ENCODE peak calls at places on chromosomes 16 and 17, in seven cellular contexts. S, I, K, D, C, Q and G are unnamed samples. For H3K9me3 and H3K4me1, the result is how much of the 10 kb centered on the place peaks cover.

GRCh38 chr16:30335598-30336474 is 19.3 kb downstream of the CD2BP2 start:
- DNase-seq in D (no peak), S (no peak), I (no peak), Q (peak), K (no peak), C (peak), G (no peak)

GRCh38 chr17:49494937-49495841 is at the start of gene NGFR:
- DNase-seq in K (peak), D (no peak), I (no peak), S (no peak), Q (no peak), C (peak), G (peak)

GRCh38 chr17:15514469-15514868 is 47.0 kb upstream of the CDRT4 start:
- DNase-seq in D (no peak), S (no peak), K (no peak), Q (no peak), C (no peak), I (no peak), G (no peak)

GRCh38 chr17:7280519-7281073 is 922 bp upstream of the SLC2A4 start:
- DNase-seq in K (peak), S (peak), D (peak), C (peak), Q (peak), I (peak), G (peak)

GRCh38 chr16:86917471-86918365 is 339.4 kb downstream of the FOXL1 start:
- DNase-seq in K (no peak), C (no peak), I (no peak), Q (no peak), S (no peak), D (no peak), G (no peak)

GRCh38 chr16:11354733-11355574 is 9.7 kb downstream of the RMI2 start:
- DNase-seq in Q (peak), K (peak), I (no peak), D (no peak), C (no peak), S (no peak), G (no peak)

GRCh38 chr17:79630821-79631639 is 20.2 kb upstream of the RBFOX3 start:
- DNase-seq in I (peak), C (peak), Q (peak), D (no peak), S (peak), K (no peak), G (no peak)

GRCh38 chr16:80369559-80369958 is 171.2 kb upstream of the DYNLRB2 start:
- DNase-seq in Q (no peak), I (peak), C (peak), S (no peak), D (no peak), K (no peak), G (peak)

GRCh38 chr16:57862698-57863433 is 60.6 kb upstream of the KIFC3 start:
- DNase-seq in K (no peak), Q (no peak), C (no peak), I (no peak), S (no peak), D (no peak), G (no peak)

GRCh38 chr16:77905356-77905920 is 116.9 kb upstream of the CLEC3A start:
- DNase-seq in I (no peak), S (no peak), D (no peak), K (no peak), C (no peak), Q (no peak), G (no peak)

GRCh38 chr17:31068291-31068690 is 26.5 kb upstream of the NF1 start:
- DNase-seq in C (peak), Q (peak), D (peak), S (no peak), K (peak), I (no peak), G (no peak)

GRCh38 chr17:38535886-38536285 is 69.9 kb downstream of the SRCIN1 start:
- DNase-seq in I (no peak), S (no peak), C (no peak), K (no peak), D (no peak), Q (no peak), G (no peak)

GRCh38 chr17:79850571-79851460 is 11.6 kb upstream of the CBX4 start:
- DNase-seq in D (peak), S (no peak), I (no peak), Q (no peak), C (no peak), K (no peak), G (peak)

GRCh38 chr17:79657036-79657435 is 46.2 kb upstream of the RBFOX3 start:
- DNase-seq in D (no peak), Q (peak), C (no peak), K (no peak), I (peak), S (peak), G (no peak)

GRCh38 chr17:75194879-75195278 is 10.6 kb upstream of the NUP85 start:
- DNase-seq in K (no peak), I (no peak), Q (no peak), D (no peak), C (no peak), S (no peak), G (no peak)

GRCh38 chr16:29757950-29758466 is 12.2 kb upstream of the C16orf54 start:
- DNase-seq in I (no peak), K (no peak), C (no peak), D (no peak), Q (no peak), S (no peak), G (no peak)

GRCh38 chr17:199195-199604 is 17.8 kb upstream of the DOC2B start:
- DNase-seq in I (no peak), D (no peak), Q (no peak), K (no peak), S (no peak), C (no peak), G (no peak)

GRCh38 chr17:9628509-9628908 is 16.8 kb upstream of the USP43 start:
- DNase-seq in Q (no peak), D (peak), C (no peak), I (no peak), K (no peak), S (no peak), G (no peak)

GRCh38 chr17:49556183-49556943 is 19.3 kb upstream of the NXPH3 start:
- DNase-seq in K (peak), Q (peak), C (peak), I (peak), S (peak), D (peak), G (peak)

GRCh38 chr16:89395150-89396142 is 94.9 kb downstream of the ANKRD11 start:
- DNase-seq in Q (peak), C (peak), I (peak), K (no peak), S (peak), D (no peak), G (peak)

GRCh38 chr17:73647767-73648542 is 3.7 kb upstream of the SDK2 start:
- DNase-seq in D (no peak), I (no peak), Q (no peak), K (no peak), C (no peak), S (no peak), G (no peak)

GRCh38 chr17:32222621-32223020 is 43.0 kb upstream of the RHBDL3 start:
- DNase-seq in D (no peak), Q (no peak), C (no peak), S (no peak), I (no peak), K (no peak), G (no peak)

GRCh38 chr17:16342979-16343378 is 10.3 kb downstream of the CENPV start:
- DNase-seq in D (no peak), Q (no peak), S (no peak), C (no peak), I (no peak), K (no peak), G (peak)

GRCh38 chr16:67935096-67935401 is 1.6 kb downstream of the PSMB10 start:
- DNase-seq in I (no peak), S (no peak), D (no peak), C (no peak), Q (no peak), K (no peak), G (no peak)

GRCh38 chr16:2339521-2340484 is 725 bp downstream of the ABCA3 start:
- DNase-seq in D (no peak), I (peak), K (no peak), S (no peak), C (peak), Q (no peak), G (peak)

GRCh38 chr17:12592941-12593340 is 72.7 kb upstream of the MYOCD start:
- DNase-seq in S (no peak), K (no peak), I (no peak), D (no peak), Q (no peak), C (no peak), G (no peak)

GRCh38 chr16:70661534-70661917 is 15.2 kb downstream of the IL34 start:
- DNase-seq in C (peak), K (no peak), S (no peak), D (no peak), Q (no peak), I (peak), G (no peak)

GRCh38 chr17:19368119-19368660 is 5.7 kb upstream of the B9D1 start:
- DNase-seq in C (no peak), D (no peak), S (no peak), I (no peak), K (no peak), Q (peak), G (no peak)

GRCh38 chr17:15913826-15914225 is 31.1 kb upstream of the ADORA2B start:
- DNase-seq in D (no peak), S (no peak), C (no peak), Q (no peak), K (no peak), I (no peak), G (no peak)

GRCh38 chr17:82619641-82620040 is 28.6 kb downstream of the WDR45B start:
- DNase-seq in I (no peak), Q (no peak), K (no peak), S (no peak), C (no peak), D (no peak), G (no peak)

GRCh38 chr17:73335591-73336503 is 24.0 kb upstream of the CDC42EP4 start:
- DNase-seq in K (no peak), I (no peak), C (no peak), Q (no peak), D (no peak), S (no peak), G (no peak)

GRCh38 chr16:55552621-55553020 is 13.9 kb upstream of the CAPNS2 start:
- DNase-seq in K (no peak), D (no peak), S (no peak), C (no peak), I (no peak), Q (no peak), G (peak)

GRCh38 chr17:82108038-82108998 is 10.3 kb upstream of the FASN start:
- DNase-seq in S (no peak), D (no peak), I (peak), C (no peak), Q (no peak), K (no peak), G (no peak)

GRCh38 chr17:20063665-20064648 is 54.8 kb downstream of the SPECC1 start:
- DNase-seq in C (peak), S (peak), D (peak), I (peak), Q (peak), K (no peak), G (no peak)

GRCh38 chr17:69367298-69367697 is 40.4 kb upstream of the ABCA5 start:
- DNase-seq in S (no peak), C (no peak), Q (no peak), I (no peak), K (no peak), D (no peak), G (no peak)

GRCh38 chr17:42118126-42118510 is 3.0 kb downstream of the KAT2A start:
- DNase-seq in K (no peak), S (no peak), C (no peak), Q (no peak), D (no peak), I (no peak), G (no peak)

GRCh38 chr16:11386054-11386680 is 40.9 kb downstream of the RMI2 start:
- DNase-seq in Q (no peak), I (no peak), K (no peak), C (no peak), D (no peak), S (no peak), G (no peak)

GRCh38 chr17:2082003-2082862 is 27.3 kb downstream of the HIC1 start:
- DNase-seq in D (no peak), S (no peak), C (no peak), K (no peak), I (no peak), Q (no peak), G (no peak)
- H3K27ac ChIP-seq in D (no peak), S (peak), C (peak), K (no peak), I (peak), Q (peak), G (peak)

GRCh38 chr16:35562471-35562870 is 2103.1 kb downstream of the TP53TG3F start:
- DNase-seq in Q (no peak), K (no peak), D (no peak), I (no peak), S (no peak), C (no peak), G (no peak)

GRCh38 chr16:35559911-35560636 is 2100.7 kb downstream of the TP53TG3F start:
- DNase-seq in K (no peak), C (no peak), S (no peak), I (no peak), Q (no peak), D (no peak), G (no peak)

GRCh38 chr16:35561346-35561745 is 2101.9 kb downstream of the TP53TG3F start:
- DNase-seq in S (no peak), C (no peak), Q (no peak), I (no peak), K (no peak), D (no peak), G (no peak)

GRCh38 chr16:35560637-35560984 is 2101.2 kb downstream of the TP53TG3F start:
- DNase-seq in S (no peak), C (no peak), Q (no peak), I (no peak), D (no peak), K (no peak), G (no peak)

GRCh38 chr16:35557731-35558130 is 2098.3 kb downstream of the TP53TG3F start:
- DNase-seq in I (no peak), S (no peak), C (no peak), D (no peak), Q (no peak), K (no peak), G (no peak)
- H3K9me3 ChIP-seq in I (under half), S (under half), C (under half), D (under half), Q (under half), K (under half), G (under half)

GRCh38 chr16:27773344-27773743 is 223.4 kb downstream of the KATNIP start:
- DNase-seq in Q (no peak), D (no peak), I (no peak), C (no peak), S (no peak), K (no peak), G (no peak)
- H3K4me1 ChIP-seq in Q (under half), D (under half), I (under half), C (under half), S (under half), K (under half), G (under half)

GRCh38 chr16:8863594-8864424 is 5.0 kb downstream of the CARHSP1 start:
- DNase-seq in Q (no peak), I (no peak), C (no peak), D (no peak), S (no peak), K (no peak), G (no peak)
- H3K27ac ChIP-seq in Q (peak), I (peak), C (peak), D (peak), S (no peak), K (no peak), G (peak)

GRCh38 chr17:39782481-39782880 is 44.7 kb downstream of the GRB7 start:
- DNase-seq in C (no peak), I (no peak), Q (no peak), K (no peak), S (no peak), D (no peak), G (peak)

GRCh38 chr17:39782980-39783379 is 45.2 kb downstream of the GRB7 start:
- DNase-seq in I (no peak), K (no peak), S (no peak), Q (no peak), D (no peak), C (no peak), G (no peak)

GRCh38 chr17:39787743-39788484 is 50.2 kb downstream of the GRB7 start:
- DNase-seq in D (no peak), S (no peak), I (no peak), Q (no peak), K (no peak), C (no peak), G (no peak)

GRCh38 chr17:39791296-39791992 is 53.7 kb downstream of the GRB7 start:
- DNase-seq in D (no peak), C (no peak), S (no peak), Q (no peak), I (no peak), K (no peak), G (no peak)

DNA sequence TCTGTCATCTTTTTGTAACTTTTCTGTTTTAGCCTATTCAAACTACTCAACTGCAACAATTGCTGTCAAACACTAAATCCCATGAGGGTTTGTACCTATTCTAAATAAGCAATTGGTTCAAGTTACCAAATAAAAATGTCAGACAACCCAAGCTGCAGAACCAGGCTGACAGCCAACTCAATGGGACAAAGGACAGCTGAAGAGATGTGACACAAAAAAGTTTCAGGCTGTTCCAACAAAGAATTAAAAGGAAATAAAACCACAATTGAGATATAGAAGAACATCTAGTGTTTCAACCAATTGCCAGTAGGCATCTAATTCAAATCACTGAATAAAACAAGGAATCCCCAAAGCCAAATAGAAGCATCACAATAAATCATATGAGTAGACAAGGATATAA is 49.3 kb downstream of the GRB7 start:
- DNase-seq in K (no peak), C (no peak), I (no peak), Q (no peak), S (no peak), D (no peak), G (no peak)
- H3K9me3 ChIP-seq in K (under half), C (under half), I (under half), Q (under half), S (under half), D (under half), G (under half)

GRCh38 chr16:84712801-84713775 is 13.3 kb downstream of the USP10 start:
- DNase-seq in Q (no peak), S (no peak), K (no peak), I (no peak), D (no peak), C (no peak), G (no peak)

GRCh38 chr16:84717484-84717883 is 17.7 kb downstream of the USP10 start:
- DNase-seq in Q (no peak), K (no peak), S (no peak), D (no peak), I (no peak), C (no peak), G (no peak)

GRCh38 chr16:84716740-84717139 is 16.9 kb downstream of the USP10 start:
- DNase-seq in D (no peak), I (no peak), S (no peak), C (no peak), K (no peak), Q (no peak), G (no peak)

GRCh38 chr16:84714028-84714427 is 14.2 kb downstream of the USP10 start:
- DNase-seq in K (no peak), D (no peak), I (no peak), C (no peak), Q (no peak), S (no peak), G (no peak)

GRCh38 chr16:84715854-84716253 is 16.1 kb downstream of the USP10 start:
- DNase-seq in D (no peak), S (no peak), K (no peak), C (no peak), I (no peak), Q (no peak), G (no peak)
- H3K4me1 ChIP-seq in D (under half), S (under half), K (under half), C (under half), I (under half), Q (under half), G (under half)

DNA sequence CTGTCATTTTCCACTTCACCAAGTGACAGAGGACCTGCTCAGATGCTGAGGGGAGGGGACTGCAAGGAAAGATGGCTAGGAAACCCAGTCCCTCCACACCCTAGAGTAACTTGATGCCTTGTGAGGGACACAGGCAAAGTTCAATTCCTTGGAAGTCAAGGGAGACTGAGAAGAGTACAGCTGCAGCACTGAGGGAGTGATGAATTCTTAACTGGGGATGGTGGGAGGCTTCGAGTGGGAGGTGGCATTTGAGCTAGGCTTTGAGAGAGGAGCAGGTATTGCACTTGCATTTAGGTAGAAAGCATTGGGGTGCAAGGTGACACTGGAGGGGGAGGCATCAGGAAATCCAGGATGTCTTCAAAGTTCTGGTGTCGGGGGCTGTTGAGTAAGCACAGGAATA is 10.4 kb downstream of the MIEN1 start:
- DNase-seq in Q (no peak), D (no peak), K (no peak), S (no peak), I (no peak), C (no peak), G (no peak)
- H3K27ac ChIP-seq in Q (no peak), D (no peak), K (no peak), S (no peak), I (no peak), C (no peak), G (no peak)

GRCh38 chr16:853981-854807 is 53.7 kb upstream of the GNG13 start:
- DNase-seq in K (no peak), C (no peak), I (no peak), Q (no peak), S (no peak), D (no peak), G (no peak)
- H3K9me3 ChIP-seq in K (under half), C (under half), I (under half), Q (under half), S (under half), D (under half), G (under half)